ENCODE peak calls at places on chromosomes 6 and 20, in eight cellular contexts. C is stimulated activated CD8-positive, alpha-beta memory T cell treated with anti-CD3 and anti-CD28 coated beads, Interleukin-4, amount 100 ng/mL, for 48 hours; E is CD4-positive, CD25-positive, alpha-beta regulatory T cell; S is adrenal gland; L is AG08396; P is epithelial cell of esophagus; V is NCI-H774; I is activated CD8-positive, alpha-beta memory T cell treated with anti-CD3 and anti-CD28 coated beads for 1 hour. M is an unnamed sample.

GRCh38 chr20:1415667-1416468 is 23.0 kb upstream of the FKBP1A start:
- DNase-seq in C (no peak), E (no peak), S (no peak), L (peak), P (peak), V (no peak), I (no peak), M (no peak)

GRCh38 chr6:37459981-37460800 is 27.2 kb downstream of the CMTR1 start:
- DNase-seq in C (no peak), E (no peak), S (no peak), L (no peak), P (no peak), V (no peak), I (no peak), M (no peak)

GRCh38 chr6:45044510-45045252 is 283.4 kb upstream of the RUNX2 start:
- DNase-seq in C (no peak), E (no peak), S (no peak), L (no peak), P (peak), V (no peak), I (no peak), M (no peak)

GRCh38 chr6:71404145-71404966 is 115.7 kb downstream of the OGFRL1 start:
- DNase-seq in C (no peak), E (no peak), S (no peak), L (peak), P (peak), V (no peak), I (no peak), M (no peak)

GRCh38 chr6:108597601-108598315 is 37.0 kb downstream of the FOXO3 start:
- DNase-seq in C (no peak), E (no peak), S (no peak), L (no peak), P (no peak), V (no peak), I (no peak), M (no peak)

GRCh38 chr20:17875106-17875980 is 93.3 kb downstream of the SNX5 start:
- DNase-seq in C (no peak), E (no peak), S (peak), L (peak), P (peak), V (no peak), I (no peak), M (no peak)

GRCh38 chr20:51631011-51631950 is 88.8 kb upstream of the NFATC2 start:
- DNase-seq in C (peak), E (no peak), S (peak), L (peak), P (peak), V (no peak), I (no peak), M (no peak)

GRCh38 chr6:159106627-159107241 is 61.9 kb upstream of the TAGAP start:
- DNase-seq in C (peak), E (peak), S (peak), L (peak), P (peak), V (peak), I (peak), M (peak)

M was measured in B cell.